ENCODE peak calls at places on chromosomes 6 and 20, in five cellular contexts. K is SK-N-SH, B is Panc1, Y is GM23338, N is HCT116. S is an unnamed sample. For H3K27me3, the result is how much of the 10 kb centered on the place peaks cover.

GRCh38 chr6:38460216-38460615 is 179.5 kb downstream of the BTBD9 start:
- DNase-seq in K (no peak), B (no peak), Y (no peak), N (no peak), S (no peak)

GRCh38 chr6:156757849-156758248 is 19.3 kb upstream of the ARID1B start:
- DNase-seq in K (no peak), B (no peak), Y (no peak), N (no peak), S (no peak)

GRCh38 chr20:36493013-36493800 is 48.1 kb upstream of the MYL9 start:
- DNase-seq in K (peak), B (no peak), Y (peak), N (no peak), S (no peak)

GRCh38 chr6:128410584-128410983 is 109.8 kb downstream of the PTPRK start:
- DNase-seq in K (no peak), B (no peak), Y (no peak), N (no peak), S (no peak)

GRCh38 chr6:46098678-46099077 is 31.1 kb upstream of the ENPP4 start:
- DNase-seq in K (no peak), B (no peak), Y (no peak), N (peak), S (no peak)

GRCh38 chr6:112827793-112828192 is 480.7 kb downstream of the RFPL4B start:
- DNase-seq in K (no peak), B (no peak), Y (no peak), N (no peak), S (no peak)

GRCh38 chr6:71410681-71411080 is 122.1 kb downstream of the OGFRL1 start:
- DNase-seq in K (no peak), B (no peak), Y (no peak), N (no peak), S (no peak)

GRCh38 chr6:134195164-134195906 is 122.6 kb downstream of the SGK1 start:
- DNase-seq in K (no peak), B (no peak), Y (no peak), N (no peak), S (no peak)

GRCh38 chr6:52545050-52545843 is 31.6 kb downstream of the TRAM2 start:
- DNase-seq in K (no peak), B (no peak), Y (no peak), N (no peak), S (no peak)

GRCh38 chr20:34522969-34523871 is 7.0 kb downstream of the DYNLRB1 start:
- DNase-seq in K (peak), B (no peak), Y (peak), N (peak), S (peak)

GRCh38 chr6:146770965-146771735 is 172.4 kb downstream of the ADGB start:
- DNase-seq in K (no peak), B (no peak), Y (no peak), N (no peak), S (peak)

GRCh38 chr6:134519456-134519855 is 201.5 kb upstream of the SGK1 start:
- DNase-seq in K (no peak), B (no peak), Y (no peak), N (no peak), S (peak)

GRCh38 chr6:17018425-17018824 is 83.4 kb upstream of the STMND1 start:
- DNase-seq in K (no peak), B (no peak), Y (no peak), N (no peak), S (no peak)

GRCh38 chr20:6636209-6637159 is 131.0 kb upstream of the BMP2 start:
- DNase-seq in K (peak), B (no peak), Y (peak), N (no peak), S (no peak)

GRCh38 chr6:95233879-95234278 is 343.5 kb upstream of the MANEA start:
- DNase-seq in K (no peak), B (no peak), Y (no peak), N (no peak), S (no peak)

GRCh38 chr6:151658091-151658490 is 149.4 kb upstream of the ESR1 start:
- DNase-seq in K (no peak), B (no peak), Y (no peak), N (no peak), S (no peak)

GRCh38 chr6:40343318-40343886 is 243.8 kb downstream of the LRFN2 start:
- DNase-seq in K (peak), B (no peak), Y (no peak), N (no peak), S (no peak)

GRCh38 chr20:18416478-18416877 is 50.4 kb downstream of the DZANK1 start:
- DNase-seq in K (no peak), B (no peak), Y (no peak), N (no peak), S (no peak)

GRCh38 chr6:167567142-167568033 is 242.5 kb downstream of the TTLL2 start:
- DNase-seq in K (no peak), B (no peak), Y (no peak), N (no peak), S (no peak)
- TF ChIP-seq REST in K (no peak), B (no peak), Y (no peak), N (no peak), S (no peak)

DNA sequence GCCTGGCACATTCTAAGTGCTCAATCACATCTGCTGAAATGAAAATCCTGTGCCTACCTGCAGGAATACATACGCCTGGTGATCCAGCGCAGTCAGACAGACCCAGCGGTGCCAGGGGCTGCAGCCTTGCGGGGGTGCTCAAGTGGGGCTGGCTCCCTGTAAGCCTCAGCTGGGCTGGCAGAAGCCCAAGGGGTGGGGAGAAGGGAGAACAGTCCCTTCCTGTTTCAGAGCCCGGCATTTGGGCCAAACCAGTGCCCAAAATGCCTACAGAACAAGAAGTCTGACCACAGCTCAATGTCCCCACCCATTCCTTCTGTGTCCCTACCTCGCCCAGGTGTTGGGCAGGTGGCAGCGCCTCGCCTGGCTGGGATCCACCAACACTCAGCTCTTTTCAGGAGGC is 22.6 kb downstream of the KCNK15 start:
- DNase-seq in K (no peak), B (no peak), Y (no peak), N (no peak), S (no peak)
- H3K27me3 ChIP-seq in K (under half), B (under half), Y (under half), N (half or more), S (under half)

GRCh38 chr6:41426888-41427641 is 91.7 kb downstream of the NCR2 start:
- DNase-seq in K (no peak), B (no peak), Y (peak), N (no peak), S (no peak)

GRCh38 chr6:41428402-41428994 is 93.1 kb downstream of the NCR2 start:
- DNase-seq in K (no peak), B (no peak), Y (no peak), N (no peak), S (no peak)

GRCh38 chr6:41426438-41426851 is 91.0 kb downstream of the NCR2 start:
- DNase-seq in K (no peak), B (no peak), Y (peak), N (no peak), S (no peak)

GRCh38 chr6:41428995-41429417 is 93.6 kb downstream of the NCR2 start:
- DNase-seq in K (no peak), B (no peak), Y (peak), N (no peak), S (peak)

GRCh38 chr6:41427642-41428401 is 92.4 kb downstream of the NCR2 start:
- DNase-seq in K (peak), B (no peak), Y (peak), N (no peak), S (no peak)
- TF ChIP-seq CTCF in K (no peak), B (no peak), Y (no peak), N (peak), S (no peak)

GRCh38 chr6:27141013-27141412 is 106.5 kb upstream of the PRSS16 start:
- DNase-seq in K (no peak), B (no peak), Y (no peak), N (no peak), S (no peak)

GRCh38 chr6:27138398-27138797 is 109.1 kb upstream of the PRSS16 start:
- DNase-seq in K (no peak), B (no peak), Y (no peak), N (no peak), S (no peak)

GRCh38 chr6:27136978-27137814 is 110.3 kb upstream of the PRSS16 start:
- DNase-seq in K (no peak), B (no peak), Y (no peak), N (no peak), S (no peak)

GRCh38 chr6:27139753-27140522 is 107.6 kb upstream of the PRSS16 start:
- DNase-seq in K (no peak), B (no peak), Y (peak), N (no peak), S (no peak)

GRCh38 chr6:27138837-27139752 is 108.4 kb upstream of the PRSS16 start:
- DNase-seq in K (peak), B (no peak), Y (peak), N (no peak), S (peak)
- TF ChIP-seq REST in K (peak), B (no peak), Y (no peak), N (no peak), S (no peak)

S was measured in HL-60.